ENCODE peak calls at places on chromosomes 5 and 9, in five cellular contexts. One of them, this sample, is unnamed.

GRCh38 chr5:23977996-23978395 is 470.6 kb downstream of the PRDM9 start:
- DNase-seq in mesenchymal stem cell: peak
- DNase-seq in neuronal stem cell: no peak
- DNase-seq in H9: peak
- DNase-seq in H1: peak
- DNase-seq in this sample: no peak

GRCh38 chr9:137740311-137740710 is 121.5 kb downstream of the EHMT1 start:
- DNase-seq in mesenchymal stem cell: peak
- DNase-seq in neuronal stem cell: no peak
- DNase-seq in H9: no peak
- DNase-seq in H1: no peak
- DNase-seq in this sample: no peak

GRCh38 chr5:172901788-172902496 is 57.3 kb upstream of the RPL26L1 start:
- DNase-seq in mesenchymal stem cell: peak
- DNase-seq in neuronal stem cell: no peak
- DNase-seq in H9: no peak
- DNase-seq in H1: no peak
- DNase-seq in this sample: peak

GRCh38 chr9:20693068-20693467 is 9.0 kb downstream of the FOCAD start:
- DNase-seq in mesenchymal stem cell: peak
- DNase-seq in neuronal stem cell: no peak
- DNase-seq in H9: no peak
- DNase-seq in H1: no peak
- DNase-seq in this sample: peak

GRCh38 chr5:126594077-126594476 is 942 bp downstream of the ALDH7A1 start:
- DNase-seq in mesenchymal stem cell: peak
- DNase-seq in neuronal stem cell: no peak
- DNase-seq in H9: no peak
- DNase-seq in H1: no peak
- DNase-seq in this sample: peak

GRCh38 chr5:109656829-109657228 is 32.9 kb upstream of the MAN2A1 start:
- DNase-seq in mesenchymal stem cell: peak
- DNase-seq in neuronal stem cell: no peak
- DNase-seq in H9: no peak
- DNase-seq in H1: no peak
- DNase-seq in this sample: peak

GRCh38 chr5:143918961-143919360 is 107.0 kb downstream of the HMHB1 start:
- DNase-seq in mesenchymal stem cell: no peak
- DNase-seq in neuronal stem cell: no peak
- DNase-seq in H9: no peak
- DNase-seq in H1: no peak
- DNase-seq in this sample: no peak

GRCh38 chr5:75574791-75575190 is 36.5 kb upstream of the ANKDD1B start:
- DNase-seq in mesenchymal stem cell: peak
- DNase-seq in neuronal stem cell: no peak
- DNase-seq in H9: no peak
- DNase-seq in H1: no peak
- DNase-seq in this sample: no peak

GRCh38 chr9:78278177-78278777 is 18.6 kb upstream of the PSAT1 start:
- DNase-seq in mesenchymal stem cell: peak
- DNase-seq in neuronal stem cell: no peak
- DNase-seq in H9: no peak
- DNase-seq in H1: no peak
- DNase-seq in this sample: no peak

GRCh38 chr9:14677396-14677795 is 15.8 kb downstream of the ZDHHC21 start:
- DNase-seq in mesenchymal stem cell: no peak
- DNase-seq in neuronal stem cell: no peak
- DNase-seq in H9: no peak
- DNase-seq in H1: no peak
- DNase-seq in this sample: peak

GRCh38 chr5:65334077-65334476 is 147.6 kb downstream of the ADAMTS6 start:
- DNase-seq in mesenchymal stem cell: no peak
- DNase-seq in neuronal stem cell: no peak
- DNase-seq in H9: no peak
- DNase-seq in H1: no peak
- DNase-seq in this sample: peak

GRCh38 chr9:131387394-131387793 is 6.5 kb upstream of the PRRC2B start:
- DNase-seq in mesenchymal stem cell: no peak
- DNase-seq in neuronal stem cell: no peak
- DNase-seq in H9: no peak
- DNase-seq in H1: no peak
- DNase-seq in this sample: no peak

GRCh38 chr5:149162401-149163084 is 21.2 kb downstream of the ABLIM3 start:
- DNase-seq in mesenchymal stem cell: peak
- DNase-seq in neuronal stem cell: no peak
- DNase-seq in H9: no peak
- DNase-seq in H1: no peak
- DNase-seq in this sample: no peak

GRCh38 chr5:172364773-172365172 is 81.2 kb upstream of the UBTD2 start:
- DNase-seq in mesenchymal stem cell: no peak
- DNase-seq in neuronal stem cell: no peak
- DNase-seq in H9: no peak
- DNase-seq in H1: no peak
- DNase-seq in this sample: no peak

GRCh38 chr5:56480305-56481146 is 247.4 kb upstream of the ANKRD55 start:
- DNase-seq in mesenchymal stem cell: peak
- DNase-seq in neuronal stem cell: peak
- DNase-seq in H9: peak
- DNase-seq in H1: peak
- DNase-seq in this sample: peak

GRCh38 chr5:7501066-7501465 is 105.1 kb downstream of the ADCY2 start:
- DNase-seq in mesenchymal stem cell: no peak
- DNase-seq in neuronal stem cell: no peak
- DNase-seq in H9: no peak
- DNase-seq in H1: no peak
- DNase-seq in this sample: no peak

GRCh38 chr5:176611435-176611834 is 1.5 kb upstream of the GPRIN1 start:
- DNase-seq in mesenchymal stem cell: peak
- DNase-seq in neuronal stem cell: peak
- DNase-seq in H9: peak
- DNase-seq in H1: peak
- DNase-seq in this sample: peak

GRCh38 chr5:61746836-61747575 is 414.9 kb downstream of the ZSWIM6 start:
- DNase-seq in mesenchymal stem cell: no peak
- DNase-seq in neuronal stem cell: no peak
- DNase-seq in H9: no peak
- DNase-seq in H1: no peak
- DNase-seq in this sample: no peak

GRCh38 chr5:54383941-54384340 is 71.6 kb upstream of the HSPB3 start:
- DNase-seq in mesenchymal stem cell: no peak
- DNase-seq in neuronal stem cell: no peak
- DNase-seq in H9: no peak
- DNase-seq in H1: no peak
- DNase-seq in this sample: peak

GRCh38 chr5:54379590-54379989 is 69.2 kb upstream of the ARL15 start:
- DNase-seq in mesenchymal stem cell: no peak
- DNase-seq in neuronal stem cell: no peak
- DNase-seq in H9: no peak
- DNase-seq in H1: no peak
- DNase-seq in this sample: no peak

GRCh38 chr5:54385994-54386393 is 69.5 kb upstream of the HSPB3 start:
- DNase-seq in mesenchymal stem cell: no peak
- DNase-seq in neuronal stem cell: no peak
- DNase-seq in H9: no peak
- DNase-seq in H1: no peak
- DNase-seq in this sample: peak

GRCh38 chr5:54384356-54384933 is 71.1 kb upstream of the HSPB3 start:
- DNase-seq in mesenchymal stem cell: no peak
- DNase-seq in neuronal stem cell: no peak
- DNase-seq in H9: no peak
- DNase-seq in H1: no peak
- DNase-seq in this sample: no peak

GRCh38 chr5:54383225-54383624 is 72.3 kb upstream of the HSPB3 start:
- DNase-seq in mesenchymal stem cell: no peak
- DNase-seq in neuronal stem cell: no peak
- DNase-seq in H9: no peak
- DNase-seq in H1: no peak
- DNase-seq in this sample: peak
- H3K18ac ChIP-seq in mesenchymal stem cell: no peak
- H3K18ac ChIP-seq in neuronal stem cell: no peak
- H3K18ac ChIP-seq in H9: no peak
- H3K18ac ChIP-seq in H1: no peak
- H3K18ac ChIP-seq in this sample: no peak

DNA sequence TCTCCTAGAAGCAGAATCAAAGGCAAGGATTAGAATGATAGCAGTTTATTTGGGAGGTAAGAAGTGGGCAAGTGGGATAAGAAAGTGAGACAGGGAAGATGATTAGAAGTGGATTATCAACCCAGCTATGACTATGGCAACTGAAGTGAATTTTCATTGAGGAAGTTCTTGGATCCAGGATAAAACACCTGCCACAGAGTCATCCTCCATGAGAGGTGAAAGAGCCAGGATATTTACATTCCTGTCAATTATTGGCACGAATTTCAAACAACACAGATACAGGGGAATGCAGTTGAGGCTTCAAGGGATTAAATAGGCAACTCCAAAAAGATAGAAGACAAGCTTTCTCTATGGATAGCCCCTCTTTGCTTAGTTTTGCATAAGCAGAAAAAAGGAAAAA is 31.8 kb upstream of the ZNF366 start:
- DNase-seq in mesenchymal stem cell: no peak
- DNase-seq in neuronal stem cell: no peak
- DNase-seq in H9: no peak
- DNase-seq in H1: no peak
- DNase-seq in this sample: no peak
- H2BK12ac ChIP-seq in mesenchymal stem cell: no peak
- H2BK12ac ChIP-seq in neuronal stem cell: no peak
- H2BK12ac ChIP-seq in H9: no peak
- H2BK12ac ChIP-seq in H1: no peak
- H2BK12ac ChIP-seq in this sample: no peak

GRCh38 chr9:120393386-120394057 is 186.4 kb downstream of the CDK5RAP2 start:
- DNase-seq in mesenchymal stem cell: peak
- DNase-seq in neuronal stem cell: no peak
- DNase-seq in H9: no peak
- DNase-seq in H1: no peak
- DNase-seq in this sample: no peak

GRCh38 chr9:120396418-120396817 is 183.5 kb downstream of the CDK5RAP2 start:
- DNase-seq in mesenchymal stem cell: no peak
- DNase-seq in neuronal stem cell: no peak
- DNase-seq in H9: no peak
- DNase-seq in H1: no peak
- DNase-seq in this sample: no peak

GRCh38 chr9:120394058-120394669 is 185.8 kb downstream of the CDK5RAP2 start:
- DNase-seq in mesenchymal stem cell: peak
- DNase-seq in neuronal stem cell: no peak
- DNase-seq in H9: no peak
- DNase-seq in H1: no peak
- DNase-seq in this sample: no peak

GRCh38 chr9:120396926-120397325 is 183.0 kb downstream of the CDK5RAP2 start:
- DNase-seq in mesenchymal stem cell: no peak
- DNase-seq in neuronal stem cell: no peak
- DNase-seq in H9: no peak
- DNase-seq in H1: no peak
- DNase-seq in this sample: peak

GRCh38 chr9:120395374-120395773 is 184.6 kb downstream of the CDK5RAP2 start:
- DNase-seq in mesenchymal stem cell: no peak
- DNase-seq in neuronal stem cell: no peak
- DNase-seq in H9: no peak
- DNase-seq in H1: no peak
- DNase-seq in this sample: no peak
- H3K18ac ChIP-seq in mesenchymal stem cell: no peak
- H3K18ac ChIP-seq in neuronal stem cell: peak
- H3K18ac ChIP-seq in H9: no peak
- H3K18ac ChIP-seq in H1: no peak
- H3K18ac ChIP-seq in this sample: no peak

GRCh38 chr9:94553029-94553938 is 1.6 kb upstream of the PCAT7 start:
- DNase-seq in mesenchymal stem cell: no peak
- DNase-seq in neuronal stem cell: no peak
- DNase-seq in H9: peak
- DNase-seq in H1: no peak
- DNase-seq in this sample: peak
- H2BK12ac ChIP-seq in mesenchymal stem cell: no peak
- H2BK12ac ChIP-seq in neuronal stem cell: peak
- H2BK12ac ChIP-seq in H9: no peak
- H2BK12ac ChIP-seq in H1: no peak
- H2BK12ac ChIP-seq in this sample: no peak

GRCh38 chr9:6078382-6079105 is 63.1 kb upstream of the RANBP6 start:
- DNase-seq in mesenchymal stem cell: no peak
- DNase-seq in neuronal stem cell: no peak
- DNase-seq in H9: no peak
- DNase-seq in H1: no peak
- DNase-seq in this sample: no peak
- H3K18ac ChIP-seq in mesenchymal stem cell: no peak
- H3K18ac ChIP-seq in neuronal stem cell: no peak
- H3K18ac ChIP-seq in H9: peak
- H3K18ac ChIP-seq in H1: peak
- H3K18ac ChIP-seq in this sample: no peak

GRCh38 chr9:133961226-133962165 is 30.6 kb downstream of the VAV2 start:
- DNase-seq in mesenchymal stem cell: no peak
- DNase-seq in neuronal stem cell: no peak
- DNase-seq in H9: no peak
- DNase-seq in H1: no peak
- DNase-seq in this sample: no peak
- H2BK12ac ChIP-seq in mesenchymal stem cell: no peak
- H2BK12ac ChIP-seq in neuronal stem cell: peak
- H2BK12ac ChIP-seq in H9: no peak
- H2BK12ac ChIP-seq in H1: peak
- H2BK12ac ChIP-seq in this sample: no peak

GRCh38 chr5:33762859-33763258 is 128.9 kb downstream of the ADAMTS12 start:
- DNase-seq in mesenchymal stem cell: no peak
- DNase-seq in neuronal stem cell: no peak
- DNase-seq in H9: no peak
- DNase-seq in H1: no peak
- DNase-seq in this sample: no peak
- H3K18ac ChIP-seq in mesenchymal stem cell: no peak
- H3K18ac ChIP-seq in neuronal stem cell: no peak
- H3K18ac ChIP-seq in H9: no peak
- H3K18ac ChIP-seq in H1: no peak
- H3K18ac ChIP-seq in this sample: no peak